ENCODE peak calls at places on chromosomes 6 and 20, in six cellular contexts. One of them, this sample, is unnamed.

GRCh38 chr6:139152088-139152891 is 17.4 kb downstream of the HECA start:
- DNase-seq in stomach: no peak
- DNase-seq in A549: no peak
- DNase-seq in tibial nerve: no peak
- DNase-seq in sigmoid colon: no peak
- DNase-seq in body of pancreas: no peak
- DNase-seq in this sample: no peak

GRCh38 chr6:46653439-46653942 is 716 bp downstream of the SLC25A27 start:
- DNase-seq in stomach: no peak
- DNase-seq in A549: no peak
- DNase-seq in tibial nerve: no peak
- DNase-seq in sigmoid colon: no peak
- DNase-seq in body of pancreas: no peak
- DNase-seq in this sample: no peak

GRCh38 chr6:35876902-35877301 is 44.0 kb downstream of the SRPK1 start:
- DNase-seq in stomach: no peak
- DNase-seq in A549: no peak
- DNase-seq in tibial nerve: no peak
- DNase-seq in sigmoid colon: no peak
- DNase-seq in body of pancreas: no peak
- DNase-seq in this sample: no peak

GRCh38 chr6:52020961-52021570 is 66.3 kb downstream of the PKHD1 start:
- DNase-seq in stomach: no peak
- DNase-seq in A549: peak
- DNase-seq in tibial nerve: no peak
- DNase-seq in sigmoid colon: no peak
- DNase-seq in body of pancreas: no peak
- DNase-seq in this sample: no peak

GRCh38 chr6:52511572-52512151 is 65.2 kb downstream of the TRAM2 start:
- DNase-seq in stomach: no peak
- DNase-seq in A549: no peak
- DNase-seq in tibial nerve: no peak
- DNase-seq in sigmoid colon: no peak
- DNase-seq in body of pancreas: no peak
- DNase-seq in this sample: peak

GRCh38 chr6:143634486-143634885 is 43.3 kb upstream of the PHACTR2 start:
- DNase-seq in stomach: no peak
- DNase-seq in A549: no peak
- DNase-seq in tibial nerve: no peak
- DNase-seq in sigmoid colon: no peak
- DNase-seq in body of pancreas: no peak
- DNase-seq in this sample: no peak

GRCh38 chr6:125792680-125793079 is 1.9 kb downstream of the NCOA7 start:
- DNase-seq in stomach: no peak
- DNase-seq in A549: no peak
- DNase-seq in tibial nerve: no peak
- DNase-seq in sigmoid colon: no peak
- DNase-seq in body of pancreas: no peak
- DNase-seq in this sample: no peak

GRCh38 chr20:63830821-63831593 is at the start of gene ZBTB46:
- DNase-seq in stomach: peak
- DNase-seq in A549: peak
- DNase-seq in tibial nerve: no peak
- DNase-seq in sigmoid colon: no peak
- DNase-seq in body of pancreas: peak
- DNase-seq in this sample: no peak

GRCh38 chr6:5087389-5087788 is 2.2 kb downstream of the PPP1R3G start:
- DNase-seq in stomach: no peak
- DNase-seq in A549: no peak
- DNase-seq in tibial nerve: no peak
- DNase-seq in sigmoid colon: no peak
- DNase-seq in body of pancreas: peak
- DNase-seq in this sample: no peak

GRCh38 chr20:50111120-50111828 is 1.7 kb downstream of the UBE2V1 start:
- DNase-seq in stomach: no peak
- DNase-seq in A549: no peak
- DNase-seq in tibial nerve: no peak
- DNase-seq in sigmoid colon: no peak
- DNase-seq in body of pancreas: peak
- DNase-seq in this sample: peak

GRCh38 chr20:47773381-47773786 is 11.9 kb downstream of the SULF2 start:
- DNase-seq in stomach: peak
- DNase-seq in A549: no peak
- DNase-seq in tibial nerve: no peak
- DNase-seq in sigmoid colon: no peak
- DNase-seq in body of pancreas: peak
- DNase-seq in this sample: no peak

GRCh38 chr6:166415306-166415705 is 32.6 kb upstream of the MPC1 start:
- DNase-seq in stomach: no peak
- DNase-seq in A549: no peak
- DNase-seq in tibial nerve: no peak
- DNase-seq in sigmoid colon: no peak
- DNase-seq in body of pancreas: no peak
- DNase-seq in this sample: no peak

GRCh38 chr6:69593706-69594105 is 203.1 kb downstream of the LMBRD1 start:
- DNase-seq in stomach: no peak
- DNase-seq in A549: no peak
- DNase-seq in tibial nerve: no peak
- DNase-seq in sigmoid colon: no peak
- DNase-seq in body of pancreas: no peak
- DNase-seq in this sample: no peak

GRCh38 chr6:7115452-7116223 is 7.9 kb downstream of the RREB1 start:
- DNase-seq in stomach: no peak
- DNase-seq in A549: no peak
- DNase-seq in tibial nerve: no peak
- DNase-seq in sigmoid colon: no peak
- DNase-seq in body of pancreas: no peak
- DNase-seq in this sample: no peak

GRCh38 chr6:30600576-30600975 is 16.5 kb downstream of the PPP1R10 start:
- DNase-seq in stomach: peak
- DNase-seq in A549: no peak
- DNase-seq in tibial nerve: no peak
- DNase-seq in sigmoid colon: no peak
- DNase-seq in body of pancreas: no peak
- DNase-seq in this sample: no peak

GRCh38 chr6:30599625-30600324 is 17.3 kb downstream of the PPP1R10 start:
- DNase-seq in stomach: no peak
- DNase-seq in A549: no peak
- DNase-seq in tibial nerve: no peak
- DNase-seq in sigmoid colon: no peak
- DNase-seq in body of pancreas: no peak
- DNase-seq in this sample: no peak

GRCh38 chr6:30601436-30601814 is 15.6 kb downstream of the PPP1R10 start:
- DNase-seq in stomach: no peak
- DNase-seq in A549: no peak
- DNase-seq in tibial nerve: no peak
- DNase-seq in sigmoid colon: no peak
- DNase-seq in body of pancreas: no peak
- DNase-seq in this sample: no peak

GRCh38 chr6:30601815-30602641 is 15.0 kb downstream of the PPP1R10 start:
- DNase-seq in stomach: no peak
- DNase-seq in A549: no peak
- DNase-seq in tibial nerve: no peak
- DNase-seq in sigmoid colon: no peak
- DNase-seq in body of pancreas: no peak
- DNase-seq in this sample: no peak

DNA sequence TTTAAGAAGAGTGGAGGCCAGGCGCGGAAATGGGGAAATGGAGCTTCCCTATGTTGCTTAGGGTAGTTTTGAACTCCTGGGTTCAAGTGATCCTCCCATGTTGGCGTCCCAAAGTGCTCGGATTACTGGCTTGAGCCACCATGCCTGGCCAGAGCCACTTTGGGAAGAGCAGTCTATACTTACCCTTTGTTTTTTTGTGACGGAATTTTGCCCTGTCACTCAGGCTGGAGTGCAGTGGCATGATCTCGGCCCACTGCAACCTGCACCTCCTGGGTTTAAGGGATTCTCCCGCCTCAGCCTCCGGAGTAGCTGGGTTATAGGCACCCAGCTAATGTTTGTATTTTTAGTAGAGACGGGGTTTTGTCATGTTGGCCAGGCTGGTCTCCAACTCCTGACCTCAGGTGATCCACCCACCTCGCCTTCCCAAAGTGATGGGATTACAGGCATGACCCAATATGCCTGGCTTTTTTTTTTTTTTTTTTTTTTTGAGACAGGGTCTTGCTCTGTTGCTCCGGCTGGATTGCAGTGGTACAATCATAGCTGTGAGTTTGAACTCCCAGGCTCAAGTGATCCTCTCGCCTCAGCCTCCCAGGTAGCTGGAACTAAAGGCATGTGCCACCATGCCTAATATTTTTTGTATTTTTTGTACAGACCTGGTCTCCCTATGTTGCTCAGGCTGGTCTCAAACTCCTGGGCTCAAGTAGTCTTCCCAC is 18.0 kb downstream of the PPP1R10 start:
- DNase-seq in stomach: no peak
- DNase-seq in A549: no peak
- DNase-seq in tibial nerve: no peak
- DNase-seq in sigmoid colon: no peak
- DNase-seq in body of pancreas: no peak
- DNase-seq in this sample: no peak
- TF ChIP-seq POLR2A in stomach: no peak
- TF ChIP-seq POLR2A in A549: no peak
- TF ChIP-seq POLR2A in tibial nerve: no peak
- TF ChIP-seq POLR2A in sigmoid colon: no peak
- TF ChIP-seq POLR2A in body of pancreas: no peak
- TF ChIP-seq POLR2A in this sample: no peak

GRCh38 chr6:112283621-112284020 is 29.3 kb upstream of the LAMA4 start:
- DNase-seq in stomach: no peak
- DNase-seq in A549: no peak
- DNase-seq in tibial nerve: no peak
- DNase-seq in sigmoid colon: no peak
- DNase-seq in body of pancreas: no peak
- DNase-seq in this sample: no peak

GRCh38 chr6:112284603-112285002 is 30.2 kb upstream of the LAMA4 start:
- DNase-seq in stomach: no peak
- DNase-seq in A549: no peak
- DNase-seq in tibial nerve: no peak
- DNase-seq in sigmoid colon: no peak
- DNase-seq in body of pancreas: no peak
- DNase-seq in this sample: no peak

GRCh38 chr6:112286010-112286409 is 31.6 kb upstream of the LAMA4 start:
- DNase-seq in stomach: no peak
- DNase-seq in A549: no peak
- DNase-seq in tibial nerve: no peak
- DNase-seq in sigmoid colon: no peak
- DNase-seq in body of pancreas: no peak
- DNase-seq in this sample: no peak

GRCh38 chr6:112279044-112279916 is 24.9 kb upstream of the LAMA4 start:
- DNase-seq in stomach: no peak
- DNase-seq in A549: no peak
- DNase-seq in tibial nerve: no peak
- DNase-seq in sigmoid colon: no peak
- DNase-seq in body of pancreas: no peak
- DNase-seq in this sample: no peak

GRCh38 chr6:112282217-112282616 is 27.9 kb upstream of the LAMA4 start:
- DNase-seq in stomach: no peak
- DNase-seq in A549: no peak
- DNase-seq in tibial nerve: peak
- DNase-seq in sigmoid colon: peak
- DNase-seq in body of pancreas: peak
- DNase-seq in this sample: no peak
- TF ChIP-seq CTCF in stomach: no peak
- TF ChIP-seq CTCF in A549: no peak
- TF ChIP-seq CTCF in tibial nerve: peak
- TF ChIP-seq CTCF in sigmoid colon: no peak
- TF ChIP-seq CTCF in body of pancreas: no peak
- TF ChIP-seq CTCF in this sample: no peak

DNA sequence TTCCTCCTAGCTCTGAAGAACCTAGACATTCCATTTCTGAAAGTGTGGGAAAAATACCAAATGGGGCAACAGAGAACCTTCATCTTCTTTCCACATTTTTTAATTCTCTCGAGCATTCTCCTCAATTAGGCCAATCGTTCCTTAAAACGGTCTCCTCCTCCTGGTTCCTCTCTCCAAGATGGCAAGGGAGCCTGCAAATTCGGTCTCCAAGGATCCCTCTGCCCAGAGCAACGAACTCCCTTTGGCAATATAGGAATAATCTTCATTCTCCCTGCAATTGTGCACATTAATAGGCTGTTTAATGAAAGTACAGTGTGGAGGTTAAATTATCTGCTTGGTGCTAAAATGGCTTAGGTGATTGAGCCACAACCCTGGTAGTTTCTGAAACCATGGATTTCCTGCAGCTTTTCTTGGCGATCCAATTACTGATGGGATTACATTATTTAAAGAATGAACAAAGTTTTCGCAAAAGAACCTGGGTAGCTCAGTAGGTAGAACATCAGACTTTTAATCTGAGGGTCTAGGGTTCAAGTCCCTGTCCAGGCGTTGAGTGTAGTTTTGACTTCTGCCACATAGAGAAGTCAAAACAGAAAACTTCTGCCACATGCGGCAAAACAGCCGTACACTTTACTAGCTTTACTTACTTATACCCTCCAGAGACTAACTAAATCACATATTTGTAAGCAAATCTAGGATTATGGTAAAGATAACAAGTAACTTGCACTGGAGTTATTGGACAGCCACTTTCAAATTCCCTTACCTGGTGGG is 102.9 kb upstream of the ZNF184 start:
- DNase-seq in stomach: no peak
- DNase-seq in A549: no peak
- DNase-seq in tibial nerve: no peak
- DNase-seq in sigmoid colon: no peak
- DNase-seq in body of pancreas: no peak
- DNase-seq in this sample: no peak
- H3K4me3 ChIP-seq in stomach: no peak
- H3K4me3 ChIP-seq in A549: no peak
- H3K4me3 ChIP-seq in tibial nerve: no peak
- H3K4me3 ChIP-seq in sigmoid colon: no peak
- H3K4me3 ChIP-seq in body of pancreas: no peak
- H3K4me3 ChIP-seq in this sample: no peak

DNA sequence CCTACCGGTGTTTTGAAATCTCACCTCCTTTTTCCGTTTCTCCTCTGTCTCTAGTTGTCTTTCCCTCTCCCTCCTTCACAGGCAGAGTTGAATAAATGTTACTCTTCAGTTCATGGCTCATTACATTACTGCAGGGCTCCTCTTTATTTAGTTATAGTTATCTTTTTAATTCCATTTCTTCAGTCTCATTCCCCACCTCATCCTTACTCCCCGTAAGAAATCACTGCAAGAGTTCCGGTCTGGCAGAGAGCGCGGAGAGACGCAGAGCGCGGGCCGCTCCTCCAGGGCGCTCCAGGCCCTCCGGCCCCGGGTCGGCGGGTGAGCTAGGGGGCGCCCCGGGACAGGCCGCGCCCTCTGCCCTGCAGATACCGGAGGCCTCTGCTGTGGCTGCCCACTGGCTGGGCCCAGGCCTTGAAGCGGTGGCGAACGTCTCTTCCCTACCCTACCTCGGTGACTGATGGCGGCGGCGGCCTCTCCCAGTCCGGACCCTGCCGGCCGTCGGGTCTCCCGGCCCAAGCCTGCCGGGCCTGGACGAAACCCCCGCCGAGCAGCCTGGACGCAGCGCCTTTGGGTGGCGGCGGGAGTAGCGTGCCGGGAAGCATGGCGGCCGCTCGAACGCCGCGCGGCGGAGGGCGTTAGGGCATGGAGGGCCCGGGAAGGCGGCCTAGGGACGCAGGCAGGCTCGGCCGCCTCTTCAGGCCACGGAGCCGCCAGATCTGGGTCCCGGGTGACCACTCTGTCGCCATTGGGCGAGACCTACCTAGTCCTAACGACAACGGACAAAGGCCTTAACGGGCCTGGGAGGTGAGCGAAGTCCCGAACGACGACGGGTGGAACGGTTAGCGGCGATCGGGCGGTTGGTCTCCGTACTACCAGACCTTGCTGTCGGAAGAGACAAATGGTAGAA is 16.4 kb upstream of the HMGN4 start:
- DNase-seq in stomach: peak
- DNase-seq in A549: peak
- DNase-seq in tibial nerve: peak
- DNase-seq in sigmoid colon: peak
- DNase-seq in body of pancreas: peak
- DNase-seq in this sample: peak
- TF ChIP-seq POLR2A in stomach: no peak
- TF ChIP-seq POLR2A in A549: peak
- TF ChIP-seq POLR2A in tibial nerve: peak
- TF ChIP-seq POLR2A in sigmoid colon: peak
- TF ChIP-seq POLR2A in body of pancreas: peak
- TF ChIP-seq POLR2A in this sample: peak